ENCODE peak calls at places on chromosomes 3 and 15, in six cellular contexts. I is left ventricle myocardium inferior, Y is hepatocyte, X is PC-9, K is body of pancreas, O is stomach. P is an unnamed sample.

GRCh38 chr3:9422712-9423424 is 25.5 kb downstream of the SETD5 start:
- DNase-seq in I (peak; percentile 38), Y (peak; percentile 90), X (peak; percentile 84), K (peak; percentile 95), O (peak; percentile 87), P (peak; percentile 91)

GRCh38 chr15:39743611-39744010 is 39.0 kb downstream of the FSIP1 start:
- DNase-seq in I (no peak), Y (no peak), X (peak; percentile 77), K (no peak), O (no peak), P (no peak)

GRCh38 chr3:56595956-56596355 is 39.0 kb downstream of the CCDC66 start:
- DNase-seq in I (no peak), Y (no peak), X (no peak), K (no peak), O (no peak), P (no peak)

GRCh38 chr3:64129581-64129980 is 95.7 kb downstream of the PRICKLE2 start:
- DNase-seq in I (no peak), Y (no peak), X (no peak), K (no peak), O (no peak), P (no peak)

GRCh38 chr3:138370321-138370720 is 21.9 kb downstream of the MRAS start:
- DNase-seq in I (no peak), Y (no peak), X (no peak), K (no peak), O (no peak), P (no peak)

GRCh38 chr3:32480596-32480995 is 22.1 kb downstream of the CMTM6 start:
- DNase-seq in I (no peak), Y (no peak), X (no peak), K (no peak), O (no peak), P (no peak)

GRCh38 chr3:9151240-9151639 is 98.2 kb downstream of the SRGAP3 start:
- DNase-seq in I (no peak), Y (no peak), X (no peak), K (no peak), O (no peak), P (no peak)

GRCh38 chr3:52106951-52107611 is 47.1 kb downstream of the POC1A start:
- DNase-seq in I (no peak), Y (no peak), X (no peak), K (no peak), O (no peak), P (no peak)

GRCh38 chr3:1228289-1228688 is 135.5 kb downstream of the CNTN6 start:
- DNase-seq in I (no peak), Y (no peak), X (no peak), K (no peak), O (no peak), P (no peak)

GRCh38 chr3:175741951-175742350 is 882.8 kb downstream of the NAALADL2 start:
- DNase-seq in I (no peak), Y (no peak), X (no peak), K (no peak), O (no peak), P (no peak)

GRCh38 chr3:38834717-38835116 is 18.7 kb upstream of the SCN10A start:
- DNase-seq in I (no peak), Y (no peak), X (no peak), K (no peak), O (no peak), P (no peak)

GRCh38 chr15:27059610-27060202 is 88.7 kb downstream of the GABRG3 start:
- DNase-seq in I (no peak), Y (peak; percentile 76), X (no peak), K (peak; percentile 53), O (no peak), P (peak; percentile 40)

GRCh38 chr3:123367467-123368154 is 81.3 kb downstream of the ADCY5 start:
- DNase-seq in I (no peak), Y (no peak), X (no peak), K (no peak), O (no peak), P (no peak)

GRCh38 chr15:85792872-85793621 is 1.7 kb downstream of the KLHL25 start:
- DNase-seq in I (no peak), Y (no peak), X (no peak), K (no peak), O (no peak), P (no peak)

GRCh38 chr15:30001592-30001991 is 81.2 kb upstream of the GOLGA8J start:
- DNase-seq in I (no peak), Y (no peak), X (no peak), K (no peak), O (no peak), P (no peak)
- H3K9me3 ChIP-seq in I (no peaks in the 10 kb centered on the region), Y (no peaks in the 10 kb centered on the region), X (no peaks in the 10 kb centered on the region), K (no peaks in the 10 kb centered on the region), O (no peaks in the 10 kb centered on the region), P (no peaks in the 10 kb centered on the region)

GRCh38 chr3:128179474-128179819 is 26.2 kb downstream of the EEFSEC start:
- DNase-seq in I (no peak), Y (no peak), X (no peak), K (no peak), O (no peak), P (no peak)
- H3K27ac ChIP-seq in I (no peak overlapping the region), Y (no peak overlapping the region), X (no peak overlapping the region), K (no peak overlapping the region), O (no peak overlapping the region), P (no peak overlapping the region)

GRCh38 chr3:190618349-190619030 is 104.6 kb downstream of the IL1RAP start:
- DNase-seq in I (no peak), Y (no peak), X (no peak), K (no peak), O (no peak), P (no peak)
- H3K9me3 ChIP-seq in I (no peaks in the 10 kb centered on the region), Y (no peaks in the 10 kb centered on the region), X (no peaks in the 10 kb centered on the region), K (no peaks in the 10 kb centered on the region), O (no peaks in the 10 kb centered on the region), P (no peaks in the 10 kb centered on the region)

GRCh38 chr3:11236588-11237461 is 35.4 kb upstream of the ATG7 start:
- DNase-seq in I (peak; percentile 41), Y (peak; percentile 87), X (peak; percentile 59), K (peak; percentile 59), O (peak; percentile 80), P (peak; percentile 71)
- H3K27ac ChIP-seq in I (no peak overlapping the region), Y (peak overlapping the region; percentile 13), X (peak overlapping the region; percentile 99), K (no peak overlapping the region), O (no peak overlapping the region), P (no peak overlapping the region)

DNA sequence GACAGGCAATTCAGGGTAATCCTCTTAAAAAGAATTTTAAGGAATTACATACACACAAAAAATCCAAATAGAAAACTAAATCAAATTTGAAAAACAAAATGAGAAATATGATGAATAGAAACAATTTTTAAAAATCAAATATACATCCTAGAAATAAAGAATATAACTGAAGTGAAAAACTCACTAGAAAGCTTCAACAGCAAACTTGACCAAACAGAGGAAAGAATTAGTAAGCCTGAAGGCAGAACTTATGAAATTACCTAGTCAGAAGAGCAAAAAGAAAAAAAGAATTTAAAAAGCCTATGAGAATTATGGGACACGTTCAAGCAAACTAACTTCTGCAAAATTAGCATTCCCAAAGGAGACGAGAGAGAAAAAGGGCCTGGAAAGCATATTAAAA is 206.1 kb downstream of the PCCB start:
- DNase-seq in I (no peak), Y (no peak), X (no peak), K (no peak), O (no peak), P (no peak)
- H3K9me3 ChIP-seq in I (peaks cover 53% of the 10 kb centered on the region), Y (peaks cover 36% of the 10 kb centered on the region), X (peaks cover 14% of the 10 kb centered on the region), K (no peaks in the 10 kb centered on the region), O (peaks cover 32% of the 10 kb centered on the region), P (peaks cover 13% of the 10 kb centered on the region)